ENCODE peak calls at places on chromosomes 16 and 17, in six cellular contexts. V is GM23248, C is esophagus squamous epithelium, Y is tibial nerve, H is PC-9, S is OCI-LY7. W is an unnamed sample.

GRCh38 chr17:39704821-39705551 is 5.1 kb downstream of the ERBB2 start:
- DNase-seq in V (peak; percentile 51), C (no peak), Y (no peak), H (no peak), S (no peak), W (no peak)

GRCh38 chr16:17983114-17983513 is 353.4 kb downstream of the NPIPA8 start:
- DNase-seq in V (no peak), C (no peak), Y (no peak), H (no peak), S (no peak), W (no peak)

GRCh38 chr17:43025290-43025657 is 243 bp downstream of the RND2 start:
- DNase-seq in V (no peak), C (no peak), Y (no peak), H (no peak), S (no peak), W (no peak)

GRCh38 chr16:29995330-29995910 is at the start of gene HIRIP3:
- DNase-seq in V (peak; percentile 91), C (peak; percentile 63), Y (peak; percentile 68), H (peak; percentile 77), S (peak; percentile 92), W (peak; percentile 84)

GRCh38 chr17:44758414-44759095 is at the start of gene ADAM11:
- DNase-seq in V (peak; percentile 41), C (no peak), Y (no peak), H (no peak), S (no peak), W (no peak)

GRCh38 chr17:42895185-42895555 is 5.4 kb upstream of the G6PC1 start:
- DNase-seq in V (peak; percentile 97), C (no peak), Y (no peak), H (peak; percentile 72), S (no peak), W (no peak)

GRCh38 chr17:52477824-52478614 is 319.5 kb upstream of the CA10 start:
- DNase-seq in V (no peak), C (no peak), Y (no peak), H (no peak), S (no peak), W (no peak)

GRCh38 chr17:68310141-68310540 is 18.8 kb downstream of the ARSG start:
- DNase-seq in V (peak; percentile 41), C (no peak), Y (no peak), H (peak; percentile 75), S (no peak), W (no peak)

GRCh38 chr17:75525806-75526554 is 483 bp downstream of the LLGL2 start:
- DNase-seq in V (no peak), C (no peak), Y (no peak), H (no peak), S (no peak), W (no peak)

GRCh38 chr17:2094891-2095535 is 40.1 kb downstream of the HIC1 start:
- DNase-seq in V (peak; percentile 77), C (no peak), Y (no peak), H (no peak), S (peak; percentile 27), W (no peak)

GRCh38 chr16:19294156-19294649 is 8.7 kb downstream of the CLEC19A start:
- DNase-seq in V (no peak), C (no peak), Y (peak; percentile 21), H (no peak), S (peak; percentile 45), W (no peak)

GRCh38 chr16:56960681-56961281 is 969 bp upstream of the CETP start:
- DNase-seq in V (no peak), C (no peak), Y (no peak), H (no peak), S (no peak), W (no peak)

GRCh38 chr17:43517161-43517560 is 29.0 kb downstream of the ETV4 start:
- DNase-seq in V (peak; percentile 35), C (no peak), Y (no peak), H (no peak), S (no peak), W (no peak)

GRCh38 chr17:80453126-80453979 is 23.1 kb downstream of the NPTX1 start:
- DNase-seq in V (peak; percentile 59), C (no peak), Y (no peak), H (no peak), S (no peak), W (no peak)

GRCh38 chr17:65230040-65230439 is 92.9 kb downstream of the RGS9 start:
- DNase-seq in V (no peak), C (no peak), Y (no peak), H (no peak), S (peak; percentile 59), W (no peak)

GRCh38 chr17:61314368-61315078 is 85.1 kb upstream of the TBX2 start:
- DNase-seq in V (peak; percentile 50), C (no peak), Y (no peak), H (no peak), S (no peak), W (no peak)

GRCh38 chr17:41553176-41553575 is 18.7 kb downstream of the KRT9 start:
- DNase-seq in V (peak; percentile 54), C (no peak), Y (no peak), H (no peak), S (no peak), W (no peak)

GRCh38 chr17:7838291-7839075 is 4.5 kb downstream of the KDM6B start:
- DNase-seq in V (peak; percentile 60), C (no peak), Y (no peak), H (no peak), S (peak; percentile 91), W (no peak)

GRCh38 chr17:2560658-2561057 is 32.8 kb upstream of the PAFAH1B1 start:
- DNase-seq in V (no peak), C (no peak), Y (no peak), H (peak; percentile 64), S (no peak), W (no peak)

GRCh38 chr17:80437532-80437931 is 22.6 kb downstream of the ENDOV start:
- DNase-seq in V (no peak), C (no peak), Y (no peak), H (no peak), S (no peak), W (no peak)

GRCh38 chr17:77569846-77570564 is 388.5 kb upstream of the TNRC6C start:
- DNase-seq in V (no peak), C (no peak), Y (no peak), H (no peak), S (no peak), W (no peak)

GRCh38 chr16:76197925-76198324 is 79.3 kb upstream of the CNTNAP4 start:
- DNase-seq in V (no peak), C (no peak), Y (no peak), H (no peak), S (no peak), W (no peak)

GRCh38 chr17:63440127-63440769 is 5.9 kb downstream of the CYB561 start:
- DNase-seq in V (no peak), C (no peak), Y (no peak), H (no peak), S (no peak), W (no peak)

GRCh38 chr17:3639981-3640596 is 3.5 kb downstream of the CTNS start:
- DNase-seq in V (no peak), C (no peak), Y (no peak), H (no peak), S (peak; percentile 51), W (no peak)

GRCh38 chr16:28597692-28598261 is 927 bp upstream of the SULT1A2 start:
- DNase-seq in V (no peak), C (no peak), Y (no peak), H (peak; percentile 70), S (peak; percentile 58), W (no peak)

GRCh38 chr17:5080591-5080990 is 2.3 kb downstream of the ZFP3 start:
- DNase-seq in V (peak; percentile 16), C (no peak), Y (no peak), H (no peak), S (no peak), W (no peak)

GRCh38 chr16:19502395-19503131 is 19.3 kb downstream of the GDE1 start:
- DNase-seq in V (peak; percentile 67), C (peak; percentile 3), Y (peak; percentile 44), H (peak; percentile 56), S (peak; percentile 73), W (peak; percentile 51)

GRCh38 chr17:22503322-22503899 is 811.1 kb downstream of the KCNJ18 start:
- DNase-seq in V (no peak), C (no peak), Y (no peak), H (no peak), S (no peak), W (no peak)

GRCh38 chr17:22507823-22508222 is 815.5 kb downstream of the KCNJ18 start:
- DNase-seq in V (no peak), C (no peak), Y (no peak), H (no peak), S (peak; percentile 48), W (no peak)

GRCh38 chr17:22506861-22507260 is 814.5 kb downstream of the KCNJ18 start:
- DNase-seq in V (no peak), C (no peak), Y (no peak), H (no peak), S (no peak), W (no peak)

GRCh38 chr17:22506231-22506630 is 813.9 kb downstream of the KCNJ18 start:
- DNase-seq in V (no peak), C (no peak), Y (no peak), H (no peak), S (no peak), W (no peak)

GRCh38 chr17:22505660-22506059 is 813.3 kb downstream of the KCNJ18 start:
- DNase-seq in V (no peak), C (no peak), Y (no peak), H (no peak), S (no peak), W (no peak)
- H3K9me3 ChIP-seq in V (no peaks in the 10 kb centered on the region), C (no peaks in the 10 kb centered on the region), Y (no peaks in the 10 kb centered on the region), H (no peaks in the 10 kb centered on the region), S (no peaks in the 10 kb centered on the region), W (no peaks in the 10 kb centered on the region)

DNA sequence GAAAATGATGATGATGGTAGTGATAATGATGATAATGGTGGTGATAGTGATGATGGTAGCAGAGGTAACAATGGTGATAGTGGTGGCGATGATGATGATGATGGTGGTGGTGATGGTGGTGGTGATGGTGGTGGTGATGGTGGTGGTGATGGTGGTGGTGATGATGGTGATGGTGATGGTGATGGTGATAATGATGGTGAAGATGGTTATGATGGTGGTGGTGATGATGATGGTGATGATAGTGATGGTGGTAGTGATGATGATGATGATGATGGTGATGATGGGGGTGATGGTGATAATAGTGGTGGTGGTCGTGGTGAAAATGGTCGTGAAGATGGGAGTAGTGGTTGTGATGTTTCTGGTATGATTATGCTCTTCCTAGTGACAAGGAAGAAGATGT is 581.8 kb downstream of the HS3ST4 start:
- DNase-seq in V (no peak), C (no peak), Y (no peak), H (no peak), S (no peak), W (no peak)
- H3K9me3 ChIP-seq in V (no peaks in the 10 kb centered on the region), C (no peaks in the 10 kb centered on the region), Y (no peaks in the 10 kb centered on the region), H (no peaks in the 10 kb centered on the region), S (no peaks in the 10 kb centered on the region), W (no peaks in the 10 kb centered on the region)

DNA sequence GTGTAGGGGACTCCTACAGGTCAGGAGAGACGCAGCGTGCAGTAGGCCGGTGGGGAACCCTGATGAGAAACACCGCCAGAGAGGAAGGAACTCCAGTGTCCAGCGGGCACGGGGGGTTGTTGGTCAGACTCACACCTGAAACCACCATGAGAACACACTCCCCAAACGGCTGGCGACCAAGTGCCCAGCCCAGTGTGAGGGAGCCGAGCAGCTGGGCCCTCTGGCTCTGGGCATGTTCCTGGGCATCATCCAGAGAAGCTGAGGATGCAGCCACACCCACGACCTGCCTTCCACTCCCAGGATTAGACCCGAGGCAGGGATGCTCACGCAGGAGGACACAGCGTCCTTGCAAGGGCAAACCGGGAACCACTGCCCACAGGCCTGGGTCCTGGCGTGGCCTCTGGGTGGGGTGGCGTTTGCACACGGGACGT is 108.3 kb upstream of the ZNF750 start:
- DNase-seq in V (no peak), C (no peak), Y (no peak), H (no peak), S (no peak), W (no peak)
- H3K9me3 ChIP-seq in V (no peaks in the 10 kb centered on the region), C (peaks cover 12% of the 10 kb centered on the region), Y (no peaks in the 10 kb centered on the region), H (peaks cover 6% of the 10 kb centered on the region), S (peaks cover 30% of the 10 kb centered on the region), W (peaks cover 11% of the 10 kb centered on the region)

GRCh38 chr16:71448274-71448866 is 6.5 kb upstream of the TLE7 start:
- DNase-seq in V (no peak), C (no peak), Y (no peak), H (no peak), S (no peak), W (no peak)
- H3K9me3 ChIP-seq in V (peaks cover 23% of the 10 kb centered on the region), C (peaks cover 18% of the 10 kb centered on the region), Y (peaks cover 34% of the 10 kb centered on the region), H (peaks cover 54% of the 10 kb centered on the region), S (no peaks in the 10 kb centered on the region), W (peaks cover 26% of the 10 kb centered on the region)

W was measured in T-helper 17 cell.